ENCODE peak calls at places on chromosomes 11 and 22, in seven cellular contexts. S is iPS-NIHi11, W is M059J, U is A172, P is DMS153, R is GDM1, T is HCEC 1CT. O is an unnamed sample.

GRCh38 chr11:133038850-133039249 is 493.5 kb downstream of the OPCML start:
- DNase-seq in S (no peak), W (no peak), U (no peak), P (no peak), R (no peak), T (no peak), O (no peak)

GRCh38 chr11:67301951-67302516 is 1.3 kb upstream of the SSH3 start:
- DNase-seq in S (peak; percentile 78), W (peak; percentile 47), U (peak; percentile 48), P (peak; percentile 25), R (no peak), T (peak; percentile 65), O (peak; percentile 32)

GRCh38 chr11:121800704-121801516 is 315.1 kb downstream of the BLID start:
- DNase-seq in S (peak; percentile 85), W (no peak), U (no peak), P (no peak), R (no peak), T (no peak), O (peak; percentile 12)

GRCh38 chr22:36806824-36807223 is 10.0 kb downstream of the PVALB start:
- DNase-seq in S (no peak), W (no peak), U (no peak), P (no peak), R (no peak), T (no peak), O (no peak)

GRCh38 chr22:32043391-32043790 is 330 bp downstream of the SLC5A1 start:
- DNase-seq in S (no peak), W (no peak), U (no peak), P (no peak), R (no peak), T (no peak), O (no peak)

GRCh38 chr11:134062255-134063030 is 6.4 kb upstream of the JAM3 start:
- DNase-seq in S (no peak), W (no peak), U (no peak), P (no peak), R (peak; percentile 71), T (no peak), O (peak; percentile 44)

GRCh38 chr11:28346209-28346608 is 238.0 kb downstream of the METTL15 start:
- DNase-seq in S (no peak), W (peak; percentile 55), U (peak; percentile 72), P (no peak), R (no peak), T (peak; percentile 33), O (peak; percentile 36)

GRCh38 chr11:85647078-85647477 is 689 bp upstream of the TMEM126A start:
- DNase-seq in S (no peak), W (no peak), U (no peak), P (no peak), R (no peak), T (no peak), O (no peak)

GRCh38 chr11:16785520-16786128 is 47.2 kb downstream of the C11orf58 start:
- DNase-seq in S (peak; percentile 87), W (peak; percentile 69), U (peak; percentile 73), P (peak; percentile 53), R (peak; percentile 57), T (peak; percentile 62), O (peak; percentile 80)

GRCh38 chr11:91850533-91851305 is 373.9 kb upstream of the FAT3 start:
- DNase-seq in S (no peak), W (no peak), U (no peak), P (no peak), R (no peak), T (no peak), O (no peak)

GRCh38 chr11:67160045-67160444 is 41.0 kb downstream of the KDM2A start:
- DNase-seq in S (no peak), W (no peak), U (no peak), P (no peak), R (no peak), T (no peak), O (no peak)

GRCh38 chr11:34459507-34460162 is 20.9 kb downstream of the CAT start:
- DNase-seq in S (no peak), W (no peak), U (no peak), P (no peak), R (no peak), T (no peak), O (no peak)

GRCh38 chr11:17475666-17476316 is 854 bp downstream of the ABCC8 start:
- DNase-seq in S (no peak), W (no peak), U (no peak), P (no peak), R (no peak), T (no peak), O (no peak)

GRCh38 chr11:20360650-20361049 is 2.9 kb upstream of the HTATIP2 start:
- DNase-seq in S (no peak), W (peak; percentile 73), U (peak; percentile 53), P (peak; percentile 21), R (no peak), T (peak; percentile 25), O (peak; percentile 16)

GRCh38 chr11:107563702-107564101 is 1.8 kb downstream of the ALKBH8 start:
- DNase-seq in S (no peak), W (peak; percentile 74), U (peak; percentile 44), P (peak; percentile 8), R (no peak), T (peak; percentile 71), O (peak; percentile 62)

GRCh38 chr22:41358927-41359326 is 22.8 kb upstream of the TEF start:
- DNase-seq in S (no peak), W (no peak), U (no peak), P (no peak), R (no peak), T (no peak), O (no peak)

GRCh38 chr22:42404266-42404665 is 27.9 kb downstream of the NFAM1 start:
- DNase-seq in S (no peak), W (no peak), U (no peak), P (no peak), R (no peak), T (no peak), O (no peak)

GRCh38 chr22:45502215-45503070 is at the start of gene FBLN1:
- DNase-seq in S (peak; percentile 90), W (peak; percentile 37), U (no peak), P (peak; percentile 8), R (no peak), T (peak; percentile 45), O (peak; percentile 35)

GRCh38 chr22:24965822-24966626 is 13.5 kb downstream of the KIAA1671 start:
- DNase-seq in S (no peak), W (peak; percentile 43), U (peak; percentile 34), P (peak; percentile 32), R (no peak), T (no peak), O (no peak)

GRCh38 chr11:87301785-87302540 is 264.2 kb downstream of the TMEM135 start:
- DNase-seq in S (no peak), W (no peak), U (no peak), P (no peak), R (no peak), T (peak; percentile 13), O (no peak)

GRCh38 chr11:35038211-35038930 is 100.6 kb upstream of the CD44 start:
- DNase-seq in S (no peak), W (peak; percentile 46), U (no peak), P (no peak), R (no peak), T (no peak), O (no peak)

GRCh38 chr22:36419177-36419911 is 31.6 kb upstream of the MYH9 start:
- DNase-seq in S (peak; percentile 23), W (peak; percentile 67), U (no peak), P (no peak), R (no peak), T (peak; percentile 73), O (peak; percentile 45)

GRCh38 chr11:106177311-106177710 is 99.8 kb downstream of the AASDHPPT start:
- DNase-seq in S (no peak), W (no peak), U (no peak), P (no peak), R (no peak), T (no peak), O (no peak)

GRCh38 chr11:70018816-70019215 is 59.3 kb upstream of the ANO1 start:
- DNase-seq in S (no peak), W (no peak), U (no peak), P (no peak), R (no peak), T (no peak), O (no peak)

GRCh38 chr22:27867114-27867957 is 51.7 kb downstream of the PITPNB start:
- DNase-seq in S (no peak), W (peak; percentile 15), U (no peak), P (no peak), R (no peak), T (no peak), O (no peak)

GRCh38 chr11:66190776-66191175 is 77.7 kb upstream of the RAB1B start:
- DNase-seq in S (no peak), W (no peak), U (no peak), P (no peak), R (no peak), T (no peak), O (no peak)

GRCh38 chr11:5234390-5234834 is at the start of gene HBD:
- DNase-seq in S (no peak), W (peak; percentile 55), U (peak; percentile 19), P (no peak), R (peak; percentile 47), T (no peak), O (peak; percentile 55)

GRCh38 chr11:70075836-70076235 is 2.3 kb upstream of the ANO1 start:
- DNase-seq in S (no peak), W (no peak), U (no peak), P (no peak), R (no peak), T (no peak), O (no peak)

GRCh38 chr11:64893194-64894069 is 15.0 kb upstream of the EHD1 start:
- DNase-seq in S (no peak), W (no peak), U (no peak), P (no peak), R (no peak), T (no peak), O (no peak)

GRCh38 chr22:20807315-20807752 is 33.4 kb downstream of the SERPIND1 start:
- DNase-seq in S (no peak), W (peak; percentile 86), U (peak; percentile 69), P (no peak), R (no peak), T (peak; percentile 96), O (peak; percentile 82)

GRCh38 chr11:36564376-36565032 is 3.3 kb upstream of the RAG1 start:
- DNase-seq in S (peak; percentile 41), W (peak; percentile 69), U (peak; percentile 45), P (peak; percentile 5), R (peak; percentile 13), T (peak; percentile 34), O (peak; percentile 46)

GRCh38 chr11:22337571-22338464 is at the start of gene SLC17A6:
- DNase-seq in S (peak; percentile 66), W (peak; percentile 41), U (peak; percentile 14), P (no peak), R (no peak), T (no peak), O (peak; percentile 40)

GRCh38 chr11:116821050-116821918 is 1.8 kb downstream of the APOA4 start:
- DNase-seq in S (peak; percentile 2), W (no peak), U (no peak), P (no peak), R (no peak), T (no peak), O (no peak)

GRCh38 chr11:83793332-83793731 is 507.2 kb upstream of the CCDC90B start:
- DNase-seq in S (no peak), W (no peak), U (no peak), P (no peak), R (no peak), T (no peak), O (no peak)

GRCh38 chr22:37222440-37222971 is 10.2 kb upstream of the SSTR3 start:
- DNase-seq in S (no peak), W (no peak), U (no peak), P (no peak), R (no peak), T (no peak), O (no peak)

GRCh38 chr11:21412652-21413383 is 743.4 kb downstream of the NELL1 start:
- DNase-seq in S (no peak), W (no peak), U (no peak), P (no peak), R (no peak), T (no peak), O (no peak)

GRCh38 chr11:1830119-1830499 is 4.7 kb upstream of the SYT8 start:
- DNase-seq in S (no peak), W (peak; percentile 86), U (peak; percentile 66), P (no peak), R (no peak), T (no peak), O (no peak)